ENCODE peak calls at places on chromosomes 13 and 19, in seven cellular contexts. O, T, H, S, Q, P and K are unnamed samples.

GRCh38 chr13:98475521-98475920 is 101.4 kb downstream of the STK24 start:
- DNase-seq in P (no peak), Q (peak), T (no peak), O (peak), H (no peak), S (no peak), K (no peak)

GRCh38 chr13:109779074-109779473 is 7.3 kb downstream of the IRS2 start:
- DNase-seq in P (no peak), Q (no peak), O (no peak), S (no peak), T (no peak), H (no peak), K (no peak)

GRCh38 chr13:57437587-57437986 is 194.0 kb upstream of the PCDH17 start:
- DNase-seq in O (no peak), P (no peak), H (no peak), T (no peak), S (no peak), Q (no peak), K (no peak)

GRCh38 chr13:53159439-53159838 is 130.8 kb downstream of the OLFM4 start:
- DNase-seq in S (no peak), O (no peak), Q (no peak), T (no peak), H (no peak), P (no peak), K (no peak)

GRCh38 chr19:18708452-18709231 is 25.2 kb downstream of the CRTC1 start:
- DNase-seq in Q (no peak), P (no peak), T (no peak), H (no peak), S (no peak), O (no peak), K (no peak)

GRCh38 chr19:48760514-48761221 is 5.3 kb downstream of the FGF21 start:
- DNase-seq in S (no peak), H (no peak), P (no peak), O (no peak), T (peak), Q (peak), K (no peak)

GRCh38 chr19:50830266-50831025 is 2.9 kb downstream of the KLK15 start:
- DNase-seq in P (no peak), T (no peak), O (no peak), H (no peak), S (no peak), Q (no peak), K (no peak)

GRCh38 chr19:27922970-27923369 is 1290.0 kb downstream of the UQCRFS1 start:
- DNase-seq in H (no peak), Q (no peak), O (no peak), P (no peak), S (no peak), T (no peak), K (no peak)

GRCh38 chr19:46192990-46193650 is 36.4 kb upstream of the IGFL1 start:
- DNase-seq in O (peak), T (peak), H (no peak), P (peak), S (no peak), Q (no peak), K (no peak)

GRCh38 chr19:2484178-2484937 is 8.4 kb downstream of the GADD45B start:
- DNase-seq in O (no peak), T (no peak), S (no peak), H (no peak), Q (no peak), P (no peak), K (no peak)

GRCh38 chr13:111899714-111900389 is 167.1 kb upstream of the SOX1 start:
- DNase-seq in H (no peak), P (no peak), S (no peak), O (no peak), T (no peak), Q (no peak), K (peak)
- TF ChIP-seq CTCF in H (no peak), P (no peak), S (no peak), O (no peak), T (no peak), Q (no peak), K (no peak)

GRCh38 chr19:47372603-47373002 is 23.5 kb downstream of the DHX34 start:
- DNase-seq in O (no peak), T (no peak), H (no peak), P (no peak), Q (peak), S (no peak), K (no peak)

GRCh38 chr19:47373246-47374240 is 24.4 kb downstream of the DHX34 start:
- DNase-seq in Q (peak), H (no peak), P (no peak), O (no peak), T (no peak), S (no peak), K (no peak)

GRCh38 chr19:47371269-47371668 is 22.2 kb downstream of the DHX34 start:
- DNase-seq in Q (peak), P (no peak), T (no peak), H (no peak), S (no peak), O (no peak), K (no peak)

GRCh38 chr19:47374876-47375693 is 26.0 kb downstream of the DHX34 start:
- DNase-seq in Q (peak), P (no peak), H (no peak), T (no peak), S (no peak), O (no peak), K (no peak)

DNA sequence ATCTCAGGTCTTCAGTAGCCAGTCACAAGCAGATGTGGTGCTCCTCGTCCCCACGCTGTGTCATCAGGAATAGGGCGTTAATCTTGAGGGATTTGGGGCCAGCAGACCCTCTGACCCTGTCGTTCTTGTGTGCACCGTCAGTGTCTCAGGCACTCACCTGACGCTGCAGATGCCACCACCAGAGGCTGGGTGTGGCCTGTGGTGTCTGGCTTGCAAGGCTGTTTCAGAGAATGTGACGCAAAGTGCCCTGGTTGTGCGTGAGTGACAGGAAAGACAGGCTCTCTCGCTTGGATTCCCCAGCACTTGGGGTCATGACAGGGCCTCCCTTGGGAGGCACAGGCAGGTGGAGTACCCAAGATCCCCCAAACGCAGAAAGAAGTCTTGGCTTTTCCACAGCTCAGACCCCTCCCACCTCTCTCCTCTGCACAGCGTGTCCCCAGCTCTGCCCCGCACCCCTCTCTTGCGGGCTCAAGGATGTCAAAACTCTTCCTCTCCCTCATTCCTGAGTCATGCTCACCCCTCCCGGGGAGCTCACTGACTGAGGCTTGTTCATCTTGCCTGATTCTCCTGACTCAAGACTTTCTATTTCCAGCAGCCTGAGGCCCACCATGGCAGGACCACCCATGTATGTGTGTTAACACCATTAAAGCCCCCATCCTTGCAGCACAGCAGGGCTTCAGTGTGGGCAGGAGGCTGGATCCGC is 21.0 kb downstream of the DHX34 start:
- DNase-seq in P (peak), O (peak), Q (peak), T (no peak), H (no peak), S (no peak), K (no peak)
- H3K27ac ChIP-seq in P (peak), O (no peak), Q (no peak), T (no peak), H (no peak), S (no peak), K (no peak)

GRCh38 chr13:104106705-104107393 is 1040.6 kb upstream of the SLC10A2 start:
- DNase-seq in T (peak), H (no peak), O (peak), S (no peak), Q (no peak), P (peak), K (no peak)
- TF ChIP-seq CTCF in T (peak), H (no peak), O (peak), S (no peak), Q (no peak), P (no peak), K (no peak)

DNA sequence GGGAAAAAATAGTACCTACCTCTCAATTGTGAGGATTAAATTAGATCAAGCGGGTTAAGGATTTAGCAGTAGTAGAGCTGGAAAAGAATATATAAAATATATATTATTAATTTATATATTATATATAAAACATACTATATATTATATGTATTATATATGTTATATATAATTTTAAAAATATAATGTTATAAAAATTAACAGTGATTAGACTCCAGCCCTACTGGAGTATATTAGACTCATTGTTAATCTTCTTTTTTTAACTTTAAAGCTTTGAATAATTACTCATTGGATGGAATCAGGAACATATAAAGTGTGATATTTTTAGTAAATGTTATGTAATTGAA is 380 bp upstream of the MRPL54 start:
- DNase-seq in Q (no peak), T (no peak), O (no peak), S (no peak), P (no peak), H (no peak), K (no peak)
- H3K27ac ChIP-seq in Q (peak), T (peak), O (peak), S (peak), P (no peak), H (peak), K (peak)

GRCh38 chr19:771332-771785 is 20.4 kb downstream of the MISP start:
- DNase-seq in O (peak), P (peak), S (peak), T (peak), Q (no peak), H (no peak), K (no peak)
- TF ChIP-seq CTCF in O (peak), P (peak), S (peak), T (peak), Q (peak), H (peak), K (no peak)

DNA sequence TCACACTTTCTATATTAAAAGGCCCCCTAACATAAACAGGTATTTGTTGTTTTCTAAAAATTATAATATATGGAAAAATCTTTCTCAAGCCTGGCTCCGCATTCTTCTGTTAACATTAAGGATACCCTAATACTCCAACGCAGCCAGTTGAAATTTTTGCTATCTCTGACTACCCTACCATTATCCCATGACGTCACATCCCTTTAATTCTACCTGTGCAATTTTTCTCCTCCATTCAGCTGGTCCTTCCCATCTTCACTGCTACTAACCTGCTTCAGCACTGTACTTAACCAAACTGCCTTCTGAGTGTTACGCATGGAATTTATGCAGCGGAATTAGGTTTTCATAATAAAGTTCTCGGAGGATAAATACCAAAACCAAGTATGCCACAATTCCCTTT is 1.0 kb downstream of the MRPS31 start:
- DNase-seq in T (no peak), S (no peak), O (no peak), H (no peak), P (no peak), Q (no peak), K (no peak)
- H3K27ac ChIP-seq in T (no peak), S (no peak), O (no peak), H (peak), P (no peak), Q (peak), K (no peak)

GRCh38 chr13:44894001-44894770 is 95.1 kb downstream of the NUFIP1 start:
- DNase-seq in T (peak), S (no peak), H (no peak), O (no peak), P (no peak), Q (no peak), K (no peak)
- TF ChIP-seq CTCF in T (no peak), S (no peak), H (no peak), O (no peak), P (no peak), Q (no peak), K (no peak)